ENCODE peak calls at places on chromosomes 11 and 22, in four cellular contexts. S is stimulated activated CD4-positive, alpha-beta T cell treated with anti-CD3 and anti-CD28 coated beads, TNF-alpha, amount 100 ng/mL, for 1 hour; D is endothelial cell; C is amniotic stem cell. K is an unnamed sample.

GRCh38 chr22:42277988-42278776 is 7.7 kb upstream of the TCF20 start:
- DNase-seq in C (no peak), S (no peak), D (peak), K (no peak)

GRCh38 chr11:58493676-58494075 is 14.2 kb downstream of the OR5B21 start:
- DNase-seq in S (no peak), D (no peak), C (no peak), K (no peak)

GRCh38 chr11:22192642-22193347 is at the start of gene ANO5:
- DNase-seq in S (no peak), C (no peak), D (peak), K (peak)

GRCh38 chr11:128757235-128757711 is 63.4 kb downstream of the FLI1 start:
- DNase-seq in C (no peak), S (peak), D (no peak), K (no peak)

GRCh38 chr22:43185860-43186261 is 1.1 kb downstream of the TTLL12 start:
- DNase-seq in D (no peak), S (no peak), C (no peak), K (no peak)

GRCh38 chr22:36328635-36329216 is 59.0 kb downstream of the MYH9 start:
- DNase-seq in S (no peak), D (no peak), C (peak), K (no peak)

GRCh38 chr11:94855666-94856065 is 87.5 kb downstream of the AMOTL1 start:
- DNase-seq in C (no peak), D (no peak), S (no peak), K (no peak)

GRCh38 chr11:125944350-125945010 is 1.4 kb upstream of the VSIG10L2 start:
- DNase-seq in S (no peak), C (no peak), D (no peak), K (no peak)

GRCh38 chr11:114085965-114086364 is 26.5 kb downstream of the ZBTB16 start:
- DNase-seq in D (no peak), C (no peak), S (no peak), K (no peak)

GRCh38 chr11:57778318-57779037 is 16.9 kb downstream of the CTNND1 start:
- DNase-seq in S (no peak), D (peak), C (peak), K (peak)

GRCh38 chr11:61460474-61460881 is 30.6 kb downstream of the SDHAF2 start:
- DNase-seq in C (no peak), S (no peak), D (no peak), K (no peak)

GRCh38 chr22:36891646-36892045 is 21.8 kb upstream of the CSF2RB start:
- DNase-seq in S (no peak), D (no peak), C (no peak), K (no peak)

GRCh38 chr11:19679952-19680823 is 32.4 kb upstream of the NAV2 start:
- DNase-seq in C (peak), S (no peak), D (no peak), K (no peak)

GRCh38 chr11:124865902-124866851 is 945 bp downstream of the ROBO3 start:
- DNase-seq in S (no peak), C (no peak), D (peak), K (no peak)

GRCh38 chr11:26976389-26976788 is 17.5 kb upstream of the FIBIN start:
- DNase-seq in D (no peak), C (peak), S (no peak), K (no peak)

GRCh38 chr11:72154816-72155215 is 19.3 kb downstream of the FOLR3 start:
- DNase-seq in D (no peak), S (no peak), C (no peak), K (no peak)

GRCh38 chr22:41256898-41257260 is 16.1 kb upstream of the CHADL start:
- DNase-seq in S (no peak), C (no peak), D (peak), K (no peak)

GRCh38 chr11:66720223-66720898 is 8.7 kb downstream of the SPTBN2 start:
- DNase-seq in S (no peak), D (peak), C (no peak), K (peak)

GRCh38 chr11:120137187-120137610 is 714 bp downstream of the TRIM29 start:
- DNase-seq in S (no peak), C (no peak), D (peak), K (no peak)

GRCh38 chr22:24424901-24425775 is 2.3 kb upstream of the ADORA2A start:
- DNase-seq in S (no peak), D (no peak), C (no peak), K (no peak)

GRCh38 chr11:1148752-1149180 is 9.0 kb upstream of the MUC5AC start:
- DNase-seq in S (no peak), D (no peak), C (no peak), K (no peak)

GRCh38 chr11:8312966-8313365 is 49.3 kb upstream of the LMO1 start:
- DNase-seq in S (no peak), D (no peak), C (no peak), K (peak)

GRCh38 chr22:44642096-44642644 is 59.8 kb upstream of the PRR5 start:
- DNase-seq in S (no peak), C (no peak), D (no peak), K (no peak)

GRCh38 chr11:46876471-46876870 is 30.4 kb upstream of the CKAP5 start:
- DNase-seq in D (no peak), S (no peak), C (no peak), K (no peak)

GRCh38 chr11:121630041-121630440 is 177.3 kb upstream of the SORL1-AS1 start:
- DNase-seq in C (peak), S (no peak), D (no peak), K (no peak)

GRCh38 chr11:126640186-126640585 is 284.7 kb downstream of the ST3GAL4 start:
- DNase-seq in D (no peak), S (no peak), C (no peak), K (no peak)

GRCh38 chr11:43923327-43924111 is 18.9 kb upstream of the C11orf96 start:
- DNase-seq in S (no peak), C (no peak), D (no peak), K (no peak)

GRCh38 chr11:9823439-9823838 is 159.6 kb downstream of the SWAP70 start:
- DNase-seq in D (no peak), S (no peak), C (no peak), K (no peak)